ENCODE peak calls at places on chromosomes 2 and 18, in five cellular contexts. A, Q, O, T and L are unnamed samples.

GRCh38 chr2:236871500-236872001 is 214.1 kb upstream of the COPS8 start:
- DNase-seq in A (peak), Q (peak), O (no peak), T (peak), L (no peak)

GRCh38 chr18:22704627-22704918 is 228.6 kb upstream of the RBBP8 start:
- DNase-seq in A (no peak), Q (no peak), O (no peak), T (no peak), L (no peak)

GRCh38 chr2:230734247-230735175 is 21.9 kb downstream of the CAB39 start:
- DNase-seq in A (no peak), Q (no peak), O (no peak), T (no peak), L (no peak)

GRCh38 chr2:101717041-101717817 is 19.7 kb downstream of the MAP4K4 start:
- DNase-seq in A (no peak), Q (no peak), O (no peak), T (no peak), L (no peak)

GRCh38 chr2:120749506-120750431 is 14.1 kb downstream of the GLI2 start:
- DNase-seq in A (no peak), Q (no peak), O (peak), T (no peak), L (no peak)

GRCh38 chr2:19652811-19653210 is 249.0 kb downstream of the TTC32 start:
- DNase-seq in A (no peak), Q (no peak), O (no peak), T (no peak), L (no peak)

GRCh38 chr18:48723016-48723415 is 184.2 kb downstream of the CTIF start:
- DNase-seq in A (no peak), Q (no peak), O (no peak), T (no peak), L (no peak)

GRCh38 chr2:222903234-222904220 is 42.7 kb downstream of the ACSL3 start:
- DNase-seq in A (peak), Q (peak), O (no peak), T (peak), L (peak)

GRCh38 chr18:65409266-65409665 is 341.5 kb upstream of the CDH7 start:
- DNase-seq in A (no peak), Q (peak), O (no peak), T (no peak), L (no peak)

GRCh38 chr18:40692871-40693270 is 1262.2 kb upstream of the PIK3C3 start:
- DNase-seq in A (no peak), Q (no peak), O (no peak), T (no peak), L (no peak)

GRCh38 chr18:42289526-42289925 is 334.5 kb downstream of the PIK3C3 start:
- DNase-seq in A (no peak), Q (no peak), O (no peak), T (no peak), L (no peak)

GRCh38 chr2:222798528-222798927 is 62.3 kb upstream of the ACSL3 start:
- DNase-seq in A (no peak), Q (no peak), O (no peak), T (no peak), L (no peak)

GRCh38 chr2:154588838-154589237 is 109.7 kb upstream of the KCNJ3 start:
- DNase-seq in A (no peak), Q (no peak), O (no peak), T (no peak), L (no peak)

GRCh38 chr2:29213871-29214341 is 98.7 kb downstream of the CLIP4 start:
- DNase-seq in A (no peak), Q (no peak), O (no peak), T (no peak), L (no peak)

GRCh38 chr2:36663851-36664715 is 32.4 kb upstream of the VIT start:
- DNase-seq in A (peak), Q (peak), O (no peak), T (no peak), L (peak)

GRCh38 chr2:192500550-192501200 is 305.9 kb upstream of the TMEFF2 start:
- DNase-seq in A (no peak), Q (no peak), O (no peak), T (no peak), L (no peak)

GRCh38 chr2:205546417-205546816 is 135.9 kb upstream of the NRP2 start:
- DNase-seq in A (no peak), Q (no peak), O (no peak), T (no peak), L (no peak)

GRCh38 chr18:10461989-10462388 is 7.6 kb downstream of the APCDD1 start:
- DNase-seq in A (no peak), Q (no peak), O (no peak), T (no peak), L (no peak)

DNA sequence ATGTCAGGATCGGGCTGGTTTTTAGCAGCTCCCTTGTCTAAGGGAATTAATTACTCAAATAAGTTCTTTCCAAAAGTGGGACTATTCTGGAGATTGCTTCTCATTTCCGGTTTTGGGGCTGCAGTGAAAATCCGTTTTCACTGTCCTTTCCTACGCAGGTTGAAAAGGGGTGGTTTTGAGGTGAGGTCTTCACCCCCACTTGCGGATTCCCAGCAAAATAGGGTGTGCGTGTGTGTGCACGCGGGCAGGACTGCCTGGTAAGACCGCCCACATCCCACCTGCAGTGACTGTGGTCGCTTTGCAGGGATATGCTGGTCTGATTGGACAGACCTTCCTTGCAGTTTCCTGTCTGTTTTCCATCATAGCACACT is 472 bp upstream of the PLEKHM3 start:
- DNase-seq in A (no peak), Q (no peak), O (peak), T (no peak), L (no peak)
- TF ChIP-seq POLR2A in A (no peak), Q (no peak), O (no peak), T (no peak), L (no peak)

GRCh38 chr2:25281581-25281980 is 60.1 kb downstream of the DNMT3A start:
- DNase-seq in A (no peak), Q (peak), O (no peak), T (peak), L (no peak)

GRCh38 chr2:25285265-25286024 is 56.3 kb downstream of the DNMT3A start:
- DNase-seq in A (no peak), Q (no peak), O (no peak), T (no peak), L (no peak)

GRCh38 chr2:25283921-25284320 is 57.8 kb downstream of the DNMT3A start:
- DNase-seq in A (no peak), Q (no peak), O (no peak), T (no peak), L (no peak)

GRCh38 chr2:25286723-25287483 is 54.8 kb downstream of the DNMT3A start:
- DNase-seq in A (no peak), Q (no peak), O (no peak), T (no peak), L (no peak)

DNA sequence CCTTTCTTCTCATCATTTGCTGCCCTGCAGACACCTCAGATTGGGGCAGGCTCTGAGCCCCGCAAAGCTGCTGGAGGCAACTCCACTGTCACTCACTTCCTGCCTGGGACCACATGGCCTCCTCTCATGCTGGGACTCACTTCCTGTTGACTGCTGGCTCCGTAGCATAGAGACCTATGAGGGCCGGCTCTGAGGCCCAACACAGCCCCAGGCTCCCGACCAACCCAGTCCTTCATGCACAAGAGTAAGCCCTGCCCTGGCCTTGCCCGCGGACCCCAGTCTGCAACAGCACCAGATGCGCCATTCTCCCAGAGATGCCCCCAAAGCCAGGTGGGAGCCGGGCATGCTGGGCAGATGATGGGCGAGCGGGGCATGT is 55.7 kb downstream of the DNMT3A start:
- DNase-seq in A (no peak), Q (peak), O (no peak), T (peak), L (no peak)
- TF ChIP-seq POLR2A in A (no peak), Q (no peak), O (no peak), T (no peak), L (no peak)

GRCh38 chr18:64094210-64094609 is 54.7 kb downstream of the LINC00305 start:
- DNase-seq in A (no peak), Q (no peak), O (no peak), T (no peak), L (no peak)
- TF ChIP-seq POLR2A in A (no peak), Q (no peak), O (no peak), T (no peak), L (no peak)

GRCh38 chr2:3472966-3473365 is 46.4 kb downstream of the ADI1 start:
- DNase-seq in A (no peak), Q (no peak), O (no peak), T (no peak), L (no peak)

GRCh38 chr2:3472296-3472695 is 47.0 kb downstream of the ADI1 start:
- DNase-seq in A (no peak), Q (no peak), O (no peak), T (no peak), L (no peak)

GRCh38 chr2:3470166-3470651 is 49.1 kb downstream of the ADI1 start:
- DNase-seq in A (no peak), Q (peak), O (peak), T (no peak), L (no peak)

GRCh38 chr2:3469486-3469885 is 49.8 kb downstream of the ADI1 start:
- DNase-seq in A (no peak), Q (no peak), O (no peak), T (no peak), L (no peak)

GRCh38 chr2:3470856-3471737 is 48.2 kb downstream of the ADI1 start:
- DNase-seq in A (no peak), Q (no peak), O (no peak), T (no peak), L (no peak)
- TF ChIP-seq POLR2A in A (no peak), Q (no peak), O (no peak), T (no peak), L (no peak)

DNA sequence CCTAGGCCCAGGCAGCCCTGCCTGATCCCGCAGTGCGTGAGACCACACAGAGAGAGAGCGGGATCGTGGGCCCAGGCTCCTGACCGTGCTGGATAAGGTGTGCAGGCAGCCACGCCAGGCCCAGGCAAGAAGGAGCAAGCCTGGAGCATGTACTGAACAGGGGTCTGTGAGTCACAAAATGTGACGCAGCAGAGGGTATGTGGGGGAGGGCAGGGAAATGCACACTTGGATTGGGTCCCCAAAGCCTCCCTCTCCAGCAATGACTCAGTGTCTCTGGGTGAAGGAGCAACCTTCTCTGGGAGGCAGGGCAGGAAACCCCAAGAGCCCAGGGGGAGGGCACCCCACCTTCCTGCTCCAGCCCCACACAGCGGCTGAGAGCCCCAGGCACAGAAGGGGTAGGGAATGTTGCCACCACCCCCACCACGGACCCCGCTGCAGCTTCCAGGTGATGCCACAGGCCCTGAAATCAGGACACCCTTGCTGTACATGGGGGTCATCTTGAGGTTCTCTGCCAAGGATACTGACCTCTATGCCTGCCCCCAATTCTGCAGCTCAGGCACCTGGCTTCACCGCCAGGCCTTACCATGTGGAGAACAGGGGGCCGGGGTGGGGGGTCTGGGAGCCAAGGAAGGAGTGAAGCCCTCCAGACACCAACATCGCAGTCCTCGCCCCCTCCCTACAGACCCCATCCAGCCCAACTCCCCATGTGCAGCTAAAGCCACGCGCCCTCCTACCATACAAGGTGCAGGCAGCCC is 1.3 kb upstream of the GPC1 start:
- DNase-seq in A (no peak), Q (peak), O (peak), T (no peak), L (no peak)
- TF ChIP-seq POLR2A in A (no peak), Q (no peak), O (no peak), T (no peak), L (no peak)

DNA sequence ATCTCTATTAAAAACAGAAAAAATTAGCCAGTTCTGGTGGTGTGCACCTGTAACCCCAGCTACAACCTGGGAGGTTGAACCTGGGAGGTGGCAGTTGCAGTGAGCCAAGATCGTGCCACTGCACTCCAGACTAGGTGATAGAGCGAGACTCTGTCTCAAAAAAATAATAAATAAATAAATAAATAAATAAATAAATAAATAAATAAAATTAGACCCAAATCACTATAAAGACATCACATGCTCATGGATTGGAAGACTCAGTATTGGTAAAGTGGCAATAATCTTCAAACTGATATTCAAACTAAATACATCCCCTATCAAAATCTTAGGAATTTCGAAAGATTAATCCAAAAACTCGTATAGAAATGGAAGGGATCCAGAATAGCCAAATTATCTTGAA is 15.5 kb upstream of the GALNT1 start:
- DNase-seq in A (no peak), Q (no peak), O (no peak), T (no peak), L (no peak)
- TF ChIP-seq POLR2A in A (no peak), Q (no peak), O (no peak), T (no peak), L (no peak)

GRCh38 chr2:7022956-7023467 is 105.8 kb downstream of the RNF144A start:
- DNase-seq in A (no peak), Q (no peak), O (no peak), T (no peak), L (no peak)

GRCh38 chr2:7024261-7024660 is 107.0 kb downstream of the RNF144A start:
- DNase-seq in A (no peak), Q (peak), O (peak), T (no peak), L (no peak)

GRCh38 chr2:7023542-7023941 is 106.3 kb downstream of the RNF144A start:
- DNase-seq in A (no peak), Q (peak), O (no peak), T (no peak), L (peak)

GRCh38 chr2:7020939-7021470 is 103.8 kb downstream of the RNF144A start:
- DNase-seq in A (no peak), Q (no peak), O (no peak), T (no peak), L (no peak)

GRCh38 chr2:7022486-7022885 is 105.3 kb downstream of the RNF144A start:
- DNase-seq in A (no peak), Q (peak), O (no peak), T (no peak), L (no peak)
- TF ChIP-seq POLR2A in A (no peak), Q (peak), O (no peak), T (no peak), L (no peak)